ENCODE peak calls at places on chromosomes 13 and 19, in nine cellular contexts. H, W, X, T, D, M, G, Z and F are unnamed samples.

GRCh38 chr19:27729332-27729731 is 1483.6 kb downstream of the UQCRFS1 start:
- DNase-seq in H (no peak), W (no peak), X (no peak), T (no peak), D (no peak), M (no peak), G (no peak), Z (no peak), F (no peak)

GRCh38 chr13:50676602-50677001 is 166.9 kb downstream of the DLEU7 start:
- DNase-seq in H (no peak), W (peak; percentile 25), X (no peak), T (peak; percentile 75), D (no peak), M (no peak), G (no peak), Z (no peak), F (no peak)

GRCh38 chr19:42563352-42564210 is 31.1 kb downstream of the CEACAM8 start:
- DNase-seq in H (peak; percentile 63), W (peak; percentile 50), X (peak; percentile 63), T (peak; percentile 61), D (no peak), M (no peak), G (peak; percentile 29), Z (no peak), F (no peak)

GRCh38 chr19:51784922-51785690 is 9.9 kb upstream of the FPR3 start:
- DNase-seq in H (no peak), W (peak; percentile 78), X (no peak), T (peak; percentile 65), D (peak; percentile 69), M (no peak), G (no peak), Z (no peak), F (no peak)

GRCh38 chr13:40600145-40600751 is 66.2 kb downstream of the FOXO1 start:
- DNase-seq in H (no peak), W (no peak), X (no peak), T (no peak), D (no peak), M (no peak), G (no peak), Z (no peak), F (no peak)

GRCh38 chr13:79937311-79938243 is 403.3 kb downstream of the SPRY2 start:
- DNase-seq in H (no peak), W (no peak), X (no peak), T (peak; percentile 13), D (no peak), M (no peak), G (no peak), Z (peak; percentile 15), F (no peak)

GRCh38 chr13:35856721-35857346 is 274.3 kb downstream of the DCLK1 start:
- DNase-seq in H (no peak), W (no peak), X (no peak), T (no peak), D (no peak), M (no peak), G (no peak), Z (no peak), F (no peak)

GRCh38 chr13:94712287-94712811 is at the start of gene SOX21:
- DNase-seq in H (no peak), W (no peak), X (no peak), T (peak; percentile 24), D (no peak), M (no peak), G (no peak), Z (peak; percentile 61), F (no peak)

GRCh38 chr19:3047307-3048189 is 14.7 kb downstream of the TLE5 start:
- DNase-seq in H (no peak), W (peak; percentile 88), X (peak; percentile 67), T (peak; percentile 77), D (peak; percentile 91), M (peak; percentile 57), G (peak; percentile 87), Z (peak; percentile 95), F (no peak)

GRCh38 chr13:48896312-48896711 is 79.4 kb upstream of the FNDC3A start:
- DNase-seq in H (no peak), W (no peak), X (no peak), T (peak; percentile 29), D (no peak), M (no peak), G (no peak), Z (no peak), F (no peak)

GRCh38 chr19:5895409-5895808 is 8.2 kb downstream of the NDUFA11 start:
- DNase-seq in H (no peak), W (no peak), X (peak; percentile 78), T (no peak), D (no peak), M (no peak), G (no peak), Z (no peak), F (no peak)

GRCh38 chr19:13588953-13589833 is 82.9 kb upstream of the CACNA1A start:
- DNase-seq in H (peak; percentile 77), W (peak; percentile 63), X (peak; percentile 84), T (peak; percentile 60), D (peak; percentile 59), M (peak; percentile 68), G (peak; percentile 77), Z (peak; percentile 86), F (no peak)

GRCh38 chr13:109657395-109657794 is 129.0 kb downstream of the IRS2 start:
- DNase-seq in H (no peak), W (no peak), X (peak; percentile 64), T (no peak), D (no peak), M (no peak), G (no peak), Z (no peak), F (no peak)

GRCh38 chr13:66519259-66519658 is 710.9 kb downstream of the PCDH9 start:
- DNase-seq in H (no peak), W (no peak), X (peak; percentile 21), T (no peak), D (no peak), M (no peak), G (no peak), Z (no peak), F (no peak)

GRCh38 chr13:107170270-107170931 is 602.5 kb upstream of the ARGLU1 start:
- DNase-seq in H (no peak), W (no peak), X (peak; percentile 57), T (no peak), D (no peak), M (no peak), G (no peak), Z (no peak), F (no peak)

GRCh38 chr19:50921391-50922315 is 10.5 kb upstream of the KLK4 start:
- DNase-seq in H (no peak), W (no peak), X (no peak), T (peak; percentile 44), D (no peak), M (no peak), G (no peak), Z (no peak), F (no peak)

GRCh38 chr13:71912524-71912923 is 45.5 kb upstream of the DACH1 start:
- DNase-seq in H (no peak), W (no peak), X (no peak), T (no peak), D (no peak), M (no peak), G (no peak), Z (no peak), F (no peak)